ENCODE peak calls at places on chromosome 6, in four cellular contexts. O is HS-27A, I is GM13977, F is MM.1S. U is an unnamed sample.

GRCh38 chr6:141261016-141261671 is 871.6 kb upstream of the GJE1 start:
- DNase-seq in O (no peak), I (no peak), F (no peak), U (no peak)

GRCh38 chr6:33207569-33208088 is 671 bp upstream of the RING1 start:
- DNase-seq in I (no peak), O (no peak), F (no peak), U (peak)

GRCh38 chr6:130600880-130601341 is 226.3 kb upstream of the SMLR1 start:
- DNase-seq in F (no peak), I (no peak), O (peak), U (peak)

GRCh38 chr6:75933387-75933975 is 139.0 kb downstream of the IMPG1 start:
- DNase-seq in I (no peak), O (no peak), F (no peak), U (no peak)

GRCh38 chr6:161035182-161035980 is 43.8 kb downstream of the MAP3K4 start:
- DNase-seq in F (no peak), I (no peak), O (no peak), U (no peak)

GRCh38 chr6:116074732-116075387 is 14.2 kb upstream of the FRK start:
- DNase-seq in F (no peak), O (no peak), I (no peak), U (no peak)

GRCh38 chr6:37783025-37783825 is 36.3 kb upstream of the ZFAND3 start:
- DNase-seq in F (no peak), I (no peak), O (no peak), U (peak)

GRCh38 chr6:118748311-118749062 is 97.1 kb upstream of the CEP85L start:
- DNase-seq in F (no peak), O (no peak), I (no peak), U (peak)

GRCh38 chr6:1081566-1081965 is 230.3 kb upstream of the FOXQ1 start:
- DNase-seq in I (no peak), F (no peak), O (no peak), U (no peak)

GRCh38 chr6:166507809-166508373 is 78.6 kb downstream of the RAMACL start:
- DNase-seq in I (no peak), O (no peak), F (no peak), U (no peak)

GRCh38 chr6:158817298-158818007 is 1.7 kb downstream of the EZR start:
- DNase-seq in I (no peak), O (no peak), F (peak), U (peak)

GRCh38 chr6:154164397-154164796 is 125.4 kb downstream of the OPRM1 start:
- DNase-seq in O (no peak), F (no peak), I (no peak), U (no peak)

GRCh38 chr6:46850781-46851180 is 57.6 kb downstream of the MEP1A start:
- DNase-seq in I (no peak), F (no peak), O (no peak), U (no peak)